ENCODE peak calls at places on chromosomes 12 and 14, in eight cellular contexts. Q is substantia nigra; N is H54; H is right lobe of liver; F is effector memory CD4-positive, alpha-beta T cell; Z is GM19239; P is tibial artery; K is activated CD8-positive, alpha-beta T cell treated with anti-CD3 and anti-CD28 coated beads, Interleukin-2, amount 10 ng/mL, durations not matched to agents 7 days and 5 days. M is an unnamed sample.

GRCh38 chr12:72465940-72466630 is 193.9 kb downstream of the TRHDE start:
- DNase-seq in Q (no peak), K (no peak), N (no peak), F (no peak), Z (no peak), H (no peak), P (no peak), M (no peak)

GRCh38 chr12:69397978-69398377 is 38.4 kb downstream of the YEATS4 start:
- DNase-seq in F (no peak), Q (no peak), N (no peak), P (no peak), K (no peak), H (no peak), Z (no peak), M (no peak)

GRCh38 chr14:71651228-71651627 is 281.0 kb upstream of the RGS6 start:
- DNase-seq in Q (no peak), K (no peak), H (no peak), F (no peak), N (no peak), Z (no peak), P (peak; percentile 52), M (no peak)

GRCh38 chr12:124457287-124458219 is 109.9 kb downstream of the NCOR2 start:
- DNase-seq in K (peak; percentile 64), N (no peak), H (no peak), Z (peak; percentile 56), Q (peak; percentile 71), P (peak; percentile 95), F (peak; percentile 64), M (peak; percentile 69)

GRCh38 chr12:1716911-1717310 is 26.0 kb downstream of the ADIPOR2 start:
- DNase-seq in Z (no peak), K (no peak), N (no peak), H (no peak), F (no peak), Q (no peak), P (no peak), M (no peak)

GRCh38 chr14:52741865-52742264 is 11.9 kb downstream of the STYX start:
- DNase-seq in K (no peak), P (no peak), N (no peak), Z (no peak), H (no peak), F (no peak), Q (no peak), M (no peak)

GRCh38 chr14:74414793-74415437 is 11.1 kb downstream of the SYNDIG1L start:
- DNase-seq in K (no peak), Z (no peak), Q (no peak), N (no peak), F (no peak), P (no peak), H (no peak), M (no peak)

GRCh38 chr14:101192661-101193000 is 289.1 kb upstream of the RTL1 start:
- DNase-seq in Q (no peak), N (no peak), Z (no peak), P (no peak), F (no peak), K (no peak), H (no peak), M (no peak)

GRCh38 chr12:77725611-77726010 is 105.1 kb upstream of the NAV3 start:
- DNase-seq in Z (no peak), Q (no peak), P (no peak), N (no peak), H (no peak), K (no peak), F (no peak), M (no peak)

GRCh38 chr14:97412933-97413574 is 615.9 kb downstream of the VRK1 start:
- DNase-seq in H (no peak), P (no peak), Q (no peak), N (no peak), K (no peak), F (no peak), Z (no peak), M (no peak)

GRCh38 chr14:73295198-73295796 is 58.0 kb downstream of the PAPLN start:
- DNase-seq in Z (no peak), Q (no peak), N (no peak), K (peak; percentile 37), P (no peak), F (no peak), H (no peak), M (no peak)

GRCh38 chr12:29316772-29317171 is 64.2 kb downstream of the ERGIC2 start:
- DNase-seq in P (peak; percentile 22), H (no peak), K (no peak), N (peak; percentile 7), Z (no peak), F (no peak), Q (peak; percentile 10), M (no peak)

GRCh38 chr14:100274250-100274649 is 32.0 kb downstream of the SLC25A29 start:
- DNase-seq in P (no peak), F (no peak), Q (no peak), Z (no peak), K (no peak), H (no peak), N (no peak), M (no peak)

GRCh38 chr12:107580750-107581529 is 104.7 kb upstream of the PWP1 start:
- DNase-seq in F (no peak), P (no peak), N (no peak), K (no peak), Q (no peak), Z (no peak), H (no peak), M (no peak)

GRCh38 chr12:19382111-19382526 is 57.2 kb upstream of the AEBP2 start:
- DNase-seq in K (peak; percentile 23), N (peak; percentile 74), H (no peak), F (no peak), P (no peak), Q (no peak), Z (no peak), M (no peak)

GRCh38 chr12:114853003-114853529 is 169.1 kb upstream of the TBX3 start:
- DNase-seq in H (no peak), F (no peak), Z (no peak), P (no peak), K (no peak), N (no peak), Q (no peak), M (no peak)

GRCh38 chr14:88248606-88249005 is 74.5 kb downstream of the KCNK10 start:
- DNase-seq in H (no peak), N (no peak), K (no peak), Z (no peak), Q (no peak), P (no peak), F (no peak), M (no peak)

GRCh38 chr14:100827751-100828447 is 2.0 kb downstream of the MEG3 start:
- DNase-seq in P (no peak), Z (no peak), H (no peak), F (no peak), N (no peak), Q (no peak), K (no peak), M (no peak)

GRCh38 chr14:28494196-28494595 is 272.4 kb upstream of the FOXG1 start:
- DNase-seq in N (no peak), P (no peak), F (no peak), Z (no peak), H (no peak), K (no peak), Q (no peak), M (no peak)

GRCh38 chr12:124338448-124338847 is 43.6 kb downstream of the RFLNA start:
- DNase-seq in H (no peak), Z (no peak), Q (no peak), N (no peak), P (no peak), K (no peak), F (no peak), M (no peak)

GRCh38 chr12:19199322-19199721 is 69.8 kb downstream of the PLEKHA5 start:
- DNase-seq in H (no peak), P (no peak), Z (no peak), K (no peak), Q (no peak), N (no peak), F (no peak), M (no peak)